ENCODE peak calls at places on chromosomes 1 and 21, in nine cellular contexts. H is pancreas, V is Panc1, L is transverse colon, B is fibroblast of lung, F is heart left ventricle, W is testis, X is thoracic aorta, C is cardiac muscle cell. G is an unnamed sample.
A peak's percentile ranks its signal among the peaks of the same experiment; 100 is the strongest.

GRCh38 chr1:184827600-184828368 is 73.1 kb upstream of the EDEM3 start:
- DNase-seq in C (peak; percentile 27), L (no peak), H (no peak), X (no peak), W (no peak), F (no peak), V (no peak), B (peak; percentile 45), G (peak; percentile 73)

GRCh38 chr1:168102482-168102881 is 34.2 kb downstream of the GPR161 start:
- DNase-seq in L (no peak), X (no peak), B (no peak), F (no peak), C (no peak), W (no peak), H (no peak), V (no peak), G (no peak)

GRCh38 chr1:161196521-161197451 is 2.1 kb downstream of the ADAMTS4 start:
- DNase-seq in X (no peak), B (peak; percentile 72), V (no peak), L (no peak), F (peak; percentile 58), W (peak; percentile 43), C (no peak), H (no peak), G (no peak)

GRCh38 chr1:145719230-145720079 is at the start of gene CD160:
- DNase-seq in V (no peak), H (no peak), X (no peak), W (no peak), L (no peak), B (no peak), C (no peak), F (no peak), G (no peak)

GRCh38 chr1:247294282-247294681 is 37.4 kb downstream of the ZNF496 start:
- DNase-seq in B (peak; percentile 75), H (no peak), W (peak; percentile 9), X (no peak), L (no peak), F (no peak), C (no peak), V (no peak), G (no peak)

GRCh38 chr1:199855580-199855979 is 171.9 kb upstream of the NR5A2 start:
- DNase-seq in L (no peak), C (no peak), X (no peak), F (no peak), B (peak; percentile 30), H (no peak), W (no peak), V (no peak), G (no peak)

GRCh38 chr1:109197163-109198042 is 16.3 kb upstream of the SARS1 start:
- DNase-seq in L (no peak), B (peak; percentile 97), X (peak; percentile 12), C (peak; percentile 71), F (peak; percentile 79), W (no peak), V (peak; percentile 43), H (no peak), G (no peak)

GRCh38 chr1:21638531-21639341 is 30.4 kb downstream of the RAP1GAP start:
- DNase-seq in X (no peak), C (no peak), B (peak; percentile 17), V (peak; percentile 57), F (peak; percentile 73), W (no peak), H (peak; percentile 85), L (no peak), G (no peak)

GRCh38 chr1:191405417-191405816 is 752.8 kb upstream of the RGS18 start:
- DNase-seq in V (no peak), F (no peak), L (no peak), C (no peak), B (no peak), X (no peak), H (no peak), W (no peak), G (no peak)

GRCh38 chr1:171801395-171801990 is 20.0 kb downstream of the METTL13 start:
- DNase-seq in V (peak; percentile 36), B (peak; percentile 65), X (no peak), F (no peak), C (peak; percentile 73), L (no peak), W (no peak), H (no peak), G (no peak)

GRCh38 chr1:39110325-39110851 is 84.2 kb downstream of the NDUFS5 start:
- DNase-seq in X (no peak), B (peak; percentile 84), H (no peak), V (no peak), C (no peak), W (no peak), L (no peak), F (no peak), G (no peak)

GRCh38 chr21:40177979-40178378 is 310.7 kb downstream of the PCP4 start:
- DNase-seq in L (no peak), V (no peak), B (no peak), W (no peak), H (no peak), F (no peak), X (no peak), C (no peak), G (no peak)

GRCh38 chr21:27526451-27526850 is 559.6 kb upstream of the ADAMTS5 start:
- DNase-seq in B (no peak), H (no peak), C (no peak), L (no peak), W (no peak), V (no peak), F (no peak), X (no peak), G (no peak)

GRCh38 chr1:117576236-117576635 is 29.6 kb upstream of the TENT5C start:
- DNase-seq in F (no peak), H (no peak), B (no peak), L (peak; percentile 3), X (no peak), W (no peak), C (no peak), V (no peak), G (no peak)

GRCh38 chr1:67753776-67754525 is 69.0 kb downstream of the GADD45A start:
- DNase-seq in B (no peak), H (no peak), F (no peak), L (no peak), C (no peak), X (no peak), W (no peak), V (no peak), G (no peak)

GRCh38 chr1:34711936-34712688 is 42.7 kb upstream of the GJB5 start:
- DNase-seq in B (no peak), W (no peak), L (no peak), H (no peak), V (no peak), C (no peak), F (no peak), X (no peak), G (no peak)

GRCh38 chr1:32798679-32799416 is 18.3 kb downstream of the YARS1 start:
- DNase-seq in H (no peak), V (no peak), L (no peak), X (no peak), B (no peak), W (no peak), F (no peak), C (no peak), G (no peak)

GRCh38 chr1:173205146-173206051 is 1.7 kb downstream of the TNFSF4 start:
- DNase-seq in L (no peak), X (no peak), C (peak; percentile 23), W (peak; percentile 26), V (no peak), B (peak; percentile 91), H (no peak), F (no peak), G (no peak)

GRCh38 chr1:157856538-157856937 is 14.9 kb upstream of the CD5L start:
- DNase-seq in V (no peak), H (no peak), C (no peak), W (no peak), X (no peak), B (no peak), F (no peak), L (no peak), G (no peak)
- H3K4me3 ChIP-seq in V (no peak overlapping the region), H (no peak overlapping the region), C (no peak overlapping the region), W (no peak overlapping the region), X (no peak overlapping the region), B (no peak overlapping the region), F (no peak overlapping the region), L (no peak overlapping the region), G (no peak overlapping the region)

GRCh38 chr1:59290173-59290954 is 6.5 kb upstream of the FGGY start:
- DNase-seq in H (peak; percentile 58), C (peak; percentile 47), F (peak; percentile 43), W (no peak), V (peak; percentile 36), X (no peak), L (peak; percentile 52), B (peak; percentile 51), G (no peak)
- TF ChIP-seq CTCF in H (no peak), C (peak; percentile 47), F (peak; percentile 45), W (no peak), V (peak; percentile 77), X (no peak), L (peak; percentile 46), B (peak; percentile 46), G (no peak)

GRCh38 chr1:202310746-202311145 is 31.0 kb downstream of the UBE2T start:
- DNase-seq in C (no peak), H (no peak), B (no peak), V (no peak), W (no peak), L (no peak), F (no peak), X (no peak), G (no peak)
- H3K4me1 ChIP-seq in C (no peaks in the 10 kb centered on the region), H (no peaks in the 10 kb centered on the region), B (no peaks in the 10 kb centered on the region), V (no peaks in the 10 kb centered on the region), W (no peaks in the 10 kb centered on the region), L (no peaks in the 10 kb centered on the region), F (no peaks in the 10 kb centered on the region), X (no peaks in the 10 kb centered on the region), G (no peaks in the 10 kb centered on the region)

DNA sequence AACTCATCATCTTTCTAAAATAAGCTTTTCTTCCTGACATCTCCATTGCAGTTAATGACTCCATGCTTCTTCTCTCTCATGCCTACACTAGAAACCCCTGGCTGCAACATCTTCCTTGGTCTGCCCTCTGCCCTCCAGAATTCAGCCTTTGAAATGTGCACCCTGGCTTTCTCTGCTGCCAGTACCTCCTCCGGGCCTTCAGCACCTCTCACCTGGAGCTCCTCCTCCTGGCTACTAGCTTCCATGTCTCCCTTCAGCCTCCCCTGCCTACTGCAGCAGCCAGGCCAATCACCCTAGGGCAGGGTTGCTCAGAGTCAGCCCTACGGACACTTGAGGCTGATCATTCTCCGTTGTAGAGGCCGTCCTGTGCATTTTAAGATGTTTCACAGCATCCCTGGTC is 18.3 kb downstream of the SUSD4 start:
- DNase-seq in W (no peak), H (no peak), B (no peak), L (no peak), V (no peak), F (no peak), X (no peak), C (no peak), G (no peak)
- H3K4me3 ChIP-seq in W (no peak overlapping the region), H (no peak overlapping the region), B (no peak overlapping the region), L (no peak overlapping the region), V (no peak overlapping the region), F (no peak overlapping the region), X (no peak overlapping the region), C (no peak overlapping the region), G (no peak overlapping the region)

G was measured in ascending aorta.